ENCODE peak calls at places on chromosomes 11 and 22, in six cellular contexts. V is posterior vena cava; W is stimulated activated CD4-positive, alpha-beta T cell treated with anti-CD3 and anti-CD28 coated beads, Interleukin-1b, Interleukin-23, amount 100 ng/mL, for 1 hour; Y is D341Med; R is H7; L is HT-29. S is an unnamed sample.

GRCh38 chr22:36298601-36299000 is 45.7 kb downstream of the APOL1 start:
- DNase-seq in V (no peak), Y (no peak), L (no peak), R (no peak), W (no peak), S (no peak)

GRCh38 chr11:41971592-41971991 is 512.1 kb upstream of the LRRC4C start:
- DNase-seq in W (no peak), V (no peak), Y (no peak), L (no peak), R (no peak), S (no peak)

GRCh38 chr11:93122535-93122934 is 75.3 kb downstream of the SLC36A4 start:
- DNase-seq in L (no peak), V (no peak), R (no peak), Y (no peak), W (no peak), S (no peak)

GRCh38 chr11:110147965-110148709 is 54.9 kb downstream of the ZC3H12C start:
- DNase-seq in V (no peak), R (no peak), L (no peak), W (no peak), Y (no peak), S (no peak)

GRCh38 chr11:12746593-12747097 is 72.4 kb downstream of the TEAD1 start:
- DNase-seq in R (peak), L (peak), W (no peak), V (no peak), Y (peak), S (peak)

GRCh38 chr22:46262449-46263207 is 515 bp downstream of the PKDREJ start:
- DNase-seq in W (no peak), V (peak), Y (no peak), R (peak), L (no peak), S (peak)

GRCh38 chr11:23364076-23364475 is 503.8 kb upstream of the CCDC179 start:
- DNase-seq in Y (no peak), V (no peak), R (no peak), W (no peak), L (no peak), S (no peak)

GRCh38 chr11:15451713-15452112 is 337.0 kb downstream of the INSC start:
- DNase-seq in R (no peak), Y (no peak), W (no peak), L (no peak), V (no peak), S (no peak)

GRCh38 chr11:114447892-114448291 is 8.6 kb downstream of the REXO2 start:
- DNase-seq in L (no peak), Y (no peak), R (no peak), V (no peak), W (no peak), S (no peak)

GRCh38 chr11:31799036-31799793 is 11.9 kb downstream of the PAX6 start:
- DNase-seq in R (peak), V (no peak), L (no peak), W (no peak), Y (peak), S (peak)

GRCh38 chr22:43289551-43289963 is 53.6 kb downstream of the SCUBE1 start:
- DNase-seq in W (no peak), R (no peak), Y (no peak), V (no peak), L (no peak), S (no peak)

GRCh38 chr11:28529540-28530410 is 421.6 kb downstream of the METTL15 start:
- DNase-seq in Y (peak), R (peak), W (no peak), V (no peak), L (peak), S (peak)

GRCh38 chr11:13433437-13433836 is 29.6 kb downstream of the BTBD10 start:
- DNase-seq in L (no peak), R (no peak), V (no peak), W (no peak), Y (no peak), S (no peak)

GRCh38 chr22:22156716-22157499 is 87.7 kb upstream of the VPREB1 start:
- DNase-seq in V (no peak), L (peak), Y (peak), R (peak), W (no peak), S (peak)

GRCh38 chr11:69116671-69117070 is 39.1 kb upstream of the SMIM38 start:
- DNase-seq in W (no peak), R (peak), Y (no peak), L (no peak), V (peak), S (no peak)

GRCh38 chr11:73393479-73394415 is 17.5 kb downstream of the RELT start:
- DNase-seq in L (peak), Y (peak), R (peak), V (peak), W (peak), S (peak)

GRCh38 chr22:48594016-48594756 is 1233.5 kb downstream of the BRD1 start:
- DNase-seq in Y (no peak), W (no peak), V (no peak), R (no peak), L (no peak), S (no peak)

GRCh38 chr22:38137876-38138687 is 27.6 kb upstream of the BAIAP2L2 start:
- DNase-seq in Y (no peak), W (no peak), R (no peak), V (no peak), L (no peak), S (no peak)

GRCh38 chr11:44751066-44751465 is 24.3 kb downstream of the TSPAN18 start:
- DNase-seq in W (no peak), Y (no peak), R (no peak), V (no peak), L (no peak), S (no peak)

GRCh38 chr11:85299247-85299646 is 327.9 kb downstream of the DLG2 start:
- DNase-seq in R (no peak), W (no peak), V (no peak), L (peak), Y (no peak), S (peak)

GRCh38 chr11:17803751-17804334 is 69.3 kb downstream of the KCNC1 start:
- DNase-seq in V (no peak), R (no peak), W (no peak), Y (no peak), L (no peak), S (no peak)

GRCh38 chr11:73388241-73389133 is 12.3 kb downstream of the RELT start:
- DNase-seq in V (peak), R (peak), W (no peak), L (no peak), Y (no peak), S (peak)

GRCh38 chr11:120749389-120749788 is 237.8 kb downstream of the GRIK4 start:
- DNase-seq in R (no peak), Y (no peak), L (no peak), W (no peak), V (no peak), S (no peak)

GRCh38 chr11:126929186-126930085 is 71.1 kb downstream of the KIRREL3 start:
- DNase-seq in Y (no peak), L (no peak), W (no peak), R (no peak), V (no peak), S (no peak)

GRCh38 chr11:6926208-6927029 is at the start of gene ZNF215:
- DNase-seq in V (peak), L (peak), R (peak), W (no peak), Y (peak), S (peak)

GRCh38 chr11:81497202-81497804 is 1236.4 kb downstream of the FAM181B start:
- DNase-seq in V (no peak), L (peak), R (peak), Y (peak), W (no peak), S (peak)

GRCh38 chr11:15923169-15923568 is 433.2 kb downstream of the SOX6 start:
- DNase-seq in Y (no peak), L (no peak), V (no peak), W (no peak), R (peak), S (peak)

GRCh38 chr11:1852885-1853284 is at the start of gene LSP1:
- DNase-seq in Y (no peak), L (no peak), V (no peak), R (no peak), W (peak), S (no peak)